ENCODE peak calls at places on chromosomes 11 and 22, in nine cellular contexts. One of them, this sample, is unnamed.

GRCh38 chr22:37425800-37426531 is 1.3 kb downstream of the ELFN2 start:
- DNase-seq in testis: no peak
- DNase-seq in heart left ventricle: no peak
- DNase-seq in IMR-90: peak
- DNase-seq in prostate gland: no peak
- DNase-seq in breast epithelium: no peak
- DNase-seq in sigmoid colon: no peak
- DNase-seq in endothelial cell of umbilical vein: peak
- DNase-seq in suprapubic skin: no peak
- DNase-seq in this sample: no peak

GRCh38 chr11:109644158-109644557 is 222.2 kb downstream of the C11orf87 start:
- DNase-seq in testis: no peak
- DNase-seq in heart left ventricle: peak
- DNase-seq in IMR-90: no peak
- DNase-seq in prostate gland: no peak
- DNase-seq in breast epithelium: no peak
- DNase-seq in sigmoid colon: no peak
- DNase-seq in endothelial cell of umbilical vein: no peak
- DNase-seq in suprapubic skin: no peak
- DNase-seq in this sample: no peak

GRCh38 chr11:15104166-15104565 is 10.6 kb upstream of the INSC start:
- DNase-seq in testis: no peak
- DNase-seq in heart left ventricle: no peak
- DNase-seq in IMR-90: peak
- DNase-seq in prostate gland: no peak
- DNase-seq in breast epithelium: no peak
- DNase-seq in sigmoid colon: no peak
- DNase-seq in endothelial cell of umbilical vein: no peak
- DNase-seq in suprapubic skin: no peak
- DNase-seq in this sample: no peak

GRCh38 chr11:95360382-95360781 is 129.4 kb upstream of the SESN3 start:
- DNase-seq in testis: no peak
- DNase-seq in heart left ventricle: no peak
- DNase-seq in IMR-90: no peak
- DNase-seq in prostate gland: no peak
- DNase-seq in breast epithelium: no peak
- DNase-seq in sigmoid colon: no peak
- DNase-seq in endothelial cell of umbilical vein: no peak
- DNase-seq in suprapubic skin: no peak
- DNase-seq in this sample: no peak

GRCh38 chr11:61297741-61298140 is 2.6 kb upstream of the VWCE start:
- DNase-seq in testis: peak
- DNase-seq in heart left ventricle: peak
- DNase-seq in IMR-90: peak
- DNase-seq in prostate gland: peak
- DNase-seq in breast epithelium: no peak
- DNase-seq in sigmoid colon: peak
- DNase-seq in endothelial cell of umbilical vein: peak
- DNase-seq in suprapubic skin: no peak
- DNase-seq in this sample: no peak

GRCh38 chr11:86497310-86497709 is 122.6 kb downstream of the CCDC81 start:
- DNase-seq in testis: no peak
- DNase-seq in heart left ventricle: no peak
- DNase-seq in IMR-90: peak
- DNase-seq in prostate gland: no peak
- DNase-seq in breast epithelium: no peak
- DNase-seq in sigmoid colon: no peak
- DNase-seq in endothelial cell of umbilical vein: no peak
- DNase-seq in suprapubic skin: no peak
- DNase-seq in this sample: no peak

GRCh38 chr22:48173061-48173849 is 1410.8 kb downstream of the TBC1D22A start:
- DNase-seq in testis: no peak
- DNase-seq in heart left ventricle: no peak
- DNase-seq in IMR-90: no peak
- DNase-seq in prostate gland: peak
- DNase-seq in breast epithelium: no peak
- DNase-seq in sigmoid colon: no peak
- DNase-seq in endothelial cell of umbilical vein: no peak
- DNase-seq in suprapubic skin: peak
- DNase-seq in this sample: no peak

GRCh38 chr11:96051820-96052219 is 127.9 kb upstream of the MTMR2 start:
- DNase-seq in testis: no peak
- DNase-seq in heart left ventricle: no peak
- DNase-seq in IMR-90: no peak
- DNase-seq in prostate gland: no peak
- DNase-seq in breast epithelium: no peak
- DNase-seq in sigmoid colon: no peak
- DNase-seq in endothelial cell of umbilical vein: no peak
- DNase-seq in suprapubic skin: no peak
- DNase-seq in this sample: no peak

GRCh38 chr22:24952837-24953293 is 349 bp downstream of the KIAA1671 start:
- DNase-seq in testis: peak
- DNase-seq in heart left ventricle: peak
- DNase-seq in IMR-90: peak
- DNase-seq in prostate gland: peak
- DNase-seq in breast epithelium: peak
- DNase-seq in sigmoid colon: peak
- DNase-seq in endothelial cell of umbilical vein: peak
- DNase-seq in suprapubic skin: no peak
- DNase-seq in this sample: peak

GRCh38 chr11:18420067-18420466 is 7.9 kb downstream of the LDHC start:
- DNase-seq in testis: no peak
- DNase-seq in heart left ventricle: no peak
- DNase-seq in IMR-90: no peak
- DNase-seq in prostate gland: no peak
- DNase-seq in breast epithelium: no peak
- DNase-seq in sigmoid colon: no peak
- DNase-seq in endothelial cell of umbilical vein: peak
- DNase-seq in suprapubic skin: no peak
- DNase-seq in this sample: no peak

GRCh38 chr11:8233691-8234424 is 29.8 kb downstream of the LMO1 start:
- DNase-seq in testis: no peak
- DNase-seq in heart left ventricle: peak
- DNase-seq in IMR-90: peak
- DNase-seq in prostate gland: no peak
- DNase-seq in breast epithelium: no peak
- DNase-seq in sigmoid colon: no peak
- DNase-seq in endothelial cell of umbilical vein: no peak
- DNase-seq in suprapubic skin: no peak
- DNase-seq in this sample: peak

GRCh38 chr11:113982306-113982705 is 7.4 kb downstream of the HTR3A start:
- DNase-seq in testis: no peak
- DNase-seq in heart left ventricle: no peak
- DNase-seq in IMR-90: no peak
- DNase-seq in prostate gland: no peak
- DNase-seq in breast epithelium: no peak
- DNase-seq in sigmoid colon: no peak
- DNase-seq in endothelial cell of umbilical vein: no peak
- DNase-seq in suprapubic skin: no peak
- DNase-seq in this sample: peak

GRCh38 chr11:116278076-116278475 is 494.7 kb downstream of the BUD13 start:
- DNase-seq in testis: no peak
- DNase-seq in heart left ventricle: no peak
- DNase-seq in IMR-90: no peak
- DNase-seq in prostate gland: no peak
- DNase-seq in breast epithelium: no peak
- DNase-seq in sigmoid colon: no peak
- DNase-seq in endothelial cell of umbilical vein: no peak
- DNase-seq in suprapubic skin: no peak
- DNase-seq in this sample: no peak

GRCh38 chr11:116276051-116277044 is 496.4 kb downstream of the BUD13 start:
- DNase-seq in testis: peak
- DNase-seq in heart left ventricle: peak
- DNase-seq in IMR-90: peak
- DNase-seq in prostate gland: peak
- DNase-seq in breast epithelium: peak
- DNase-seq in sigmoid colon: peak
- DNase-seq in endothelial cell of umbilical vein: peak
- DNase-seq in suprapubic skin: peak
- DNase-seq in this sample: peak

GRCh38 chr11:116267146-116267545 is 505.6 kb downstream of the BUD13 start:
- DNase-seq in testis: no peak
- DNase-seq in heart left ventricle: no peak
- DNase-seq in IMR-90: no peak
- DNase-seq in prostate gland: no peak
- DNase-seq in breast epithelium: no peak
- DNase-seq in sigmoid colon: no peak
- DNase-seq in endothelial cell of umbilical vein: no peak
- DNase-seq in suprapubic skin: no peak
- DNase-seq in this sample: no peak

GRCh38 chr11:116275634-116276033 is 497.2 kb downstream of the BUD13 start:
- DNase-seq in testis: no peak
- DNase-seq in heart left ventricle: no peak
- DNase-seq in IMR-90: no peak
- DNase-seq in prostate gland: no peak
- DNase-seq in breast epithelium: no peak
- DNase-seq in sigmoid colon: no peak
- DNase-seq in endothelial cell of umbilical vein: no peak
- DNase-seq in suprapubic skin: no peak
- DNase-seq in this sample: no peak

GRCh38 chr11:116272181-116272789 is 500.5 kb downstream of the BUD13 start:
- DNase-seq in testis: no peak
- DNase-seq in heart left ventricle: no peak
- DNase-seq in IMR-90: no peak
- DNase-seq in prostate gland: no peak
- DNase-seq in breast epithelium: no peak
- DNase-seq in sigmoid colon: no peak
- DNase-seq in endothelial cell of umbilical vein: no peak
- DNase-seq in suprapubic skin: no peak
- DNase-seq in this sample: no peak
- TF ChIP-seq CTCF in testis: no peak
- TF ChIP-seq CTCF in heart left ventricle: no peak
- TF ChIP-seq CTCF in IMR-90: no peak
- TF ChIP-seq CTCF in prostate gland: no peak
- TF ChIP-seq CTCF in breast epithelium: no peak
- TF ChIP-seq CTCF in sigmoid colon: no peak
- TF ChIP-seq CTCF in endothelial cell of umbilical vein: no peak
- TF ChIP-seq CTCF in suprapubic skin: no peak
- TF ChIP-seq CTCF in this sample: no peak

DNA sequence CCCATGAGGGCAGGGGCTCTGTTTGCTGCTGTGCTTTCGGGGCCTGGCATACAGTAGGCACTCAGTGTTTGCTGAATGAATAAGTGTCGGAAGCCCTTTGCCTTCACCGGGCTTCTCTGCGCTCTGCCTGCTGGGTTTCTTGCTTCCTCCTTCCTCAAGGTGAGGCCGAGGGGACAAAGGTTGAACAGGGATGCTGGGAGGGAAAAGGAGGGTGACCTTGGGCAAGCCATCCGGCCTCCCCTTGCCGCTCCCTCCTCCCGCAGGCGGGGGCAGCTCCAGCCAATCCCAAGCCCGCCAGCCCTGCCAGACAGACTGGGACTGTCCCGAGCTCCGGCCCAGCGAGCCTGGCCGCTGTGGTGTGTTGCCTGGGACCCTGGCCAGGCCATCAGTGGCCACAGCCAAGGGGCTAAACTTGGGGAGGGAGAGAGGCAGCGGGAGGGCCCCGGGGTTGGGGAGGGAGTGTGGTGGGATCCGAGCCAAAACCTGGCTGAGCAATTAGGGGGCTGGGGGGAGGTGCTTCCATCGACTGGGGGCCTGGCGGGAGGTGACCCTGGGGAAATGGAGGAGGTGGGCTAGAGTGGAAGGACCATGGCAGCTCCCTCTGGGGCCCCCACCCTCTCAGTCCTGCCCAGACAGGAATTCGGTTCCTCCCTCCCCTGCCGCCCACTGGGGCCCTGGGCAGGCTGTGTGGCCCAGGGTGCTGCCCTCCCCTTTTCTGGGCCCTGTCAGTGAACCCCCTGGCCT is 3.3 kb upstream of the RCOR2 start:
- DNase-seq in testis: peak
- DNase-seq in heart left ventricle: peak
- DNase-seq in IMR-90: no peak
- DNase-seq in prostate gland: no peak
- DNase-seq in breast epithelium: no peak
- DNase-seq in sigmoid colon: peak
- DNase-seq in endothelial cell of umbilical vein: no peak
- DNase-seq in suprapubic skin: no peak
- DNase-seq in this sample: peak
- TF ChIP-seq POLR2A in testis: no peak
- TF ChIP-seq POLR2A in heart left ventricle: peak
- TF ChIP-seq POLR2A in IMR-90: no peak
- TF ChIP-seq POLR2A in prostate gland: no peak
- TF ChIP-seq POLR2A in breast epithelium: no peak
- TF ChIP-seq POLR2A in sigmoid colon: no peak
- TF ChIP-seq POLR2A in endothelial cell of umbilical vein: no peak
- TF ChIP-seq POLR2A in suprapubic skin: no peak
- TF ChIP-seq POLR2A in this sample: no peak

GRCh38 chr11:106076421-106076922 is 675 bp downstream of the KBTBD3 start:
- DNase-seq in testis: peak
- DNase-seq in heart left ventricle: no peak
- DNase-seq in IMR-90: no peak
- DNase-seq in prostate gland: peak
- DNase-seq in breast epithelium: no peak
- DNase-seq in sigmoid colon: peak
- DNase-seq in endothelial cell of umbilical vein: no peak
- DNase-seq in suprapubic skin: no peak
- DNase-seq in this sample: peak

GRCh38 chr11:106072804-106073203 is 4.3 kb downstream of the KBTBD3 start:
- DNase-seq in testis: no peak
- DNase-seq in heart left ventricle: no peak
- DNase-seq in IMR-90: no peak
- DNase-seq in prostate gland: no peak
- DNase-seq in breast epithelium: no peak
- DNase-seq in sigmoid colon: no peak
- DNase-seq in endothelial cell of umbilical vein: no peak
- DNase-seq in suprapubic skin: no peak
- DNase-seq in this sample: no peak

GRCh38 chr11:106076923-106077608 is at the start of gene KBTBD3:
- DNase-seq in testis: peak
- DNase-seq in heart left ventricle: peak
- DNase-seq in IMR-90: peak
- DNase-seq in prostate gland: peak
- DNase-seq in breast epithelium: peak
- DNase-seq in sigmoid colon: peak
- DNase-seq in endothelial cell of umbilical vein: peak
- DNase-seq in suprapubic skin: peak
- DNase-seq in this sample: peak

GRCh38 chr11:106082096-106082495 is 4.6 kb downstream of the AASDHPPT start:
- DNase-seq in testis: no peak
- DNase-seq in heart left ventricle: no peak
- DNase-seq in IMR-90: no peak
- DNase-seq in prostate gland: no peak
- DNase-seq in breast epithelium: no peak
- DNase-seq in sigmoid colon: no peak
- DNase-seq in endothelial cell of umbilical vein: no peak
- DNase-seq in suprapubic skin: no peak
- DNase-seq in this sample: no peak

GRCh38 chr11:106077609-106078517 is at the start of gene AASDHPPT:
- DNase-seq in testis: peak
- DNase-seq in heart left ventricle: peak
- DNase-seq in IMR-90: peak
- DNase-seq in prostate gland: peak
- DNase-seq in breast epithelium: no peak
- DNase-seq in sigmoid colon: no peak
- DNase-seq in endothelial cell of umbilical vein: peak
- DNase-seq in suprapubic skin: no peak
- DNase-seq in this sample: peak
- TF ChIP-seq CTCF in testis: no peak
- TF ChIP-seq CTCF in heart left ventricle: no peak
- TF ChIP-seq CTCF in IMR-90: no peak
- TF ChIP-seq CTCF in prostate gland: no peak
- TF ChIP-seq CTCF in breast epithelium: no peak
- TF ChIP-seq CTCF in sigmoid colon: no peak
- TF ChIP-seq CTCF in endothelial cell of umbilical vein: no peak
- TF ChIP-seq CTCF in suprapubic skin: no peak
- TF ChIP-seq CTCF in this sample: peak

GRCh38 chr22:36182056-36182455 is 19.6 kb downstream of the APOL4 start:
- DNase-seq in testis: no peak
- DNase-seq in heart left ventricle: no peak
- DNase-seq in IMR-90: no peak
- DNase-seq in prostate gland: no peak
- DNase-seq in breast epithelium: no peak
- DNase-seq in sigmoid colon: no peak
- DNase-seq in endothelial cell of umbilical vein: peak
- DNase-seq in suprapubic skin: no peak
- DNase-seq in this sample: no peak
- TF ChIP-seq POLR2A in testis: no peak
- TF ChIP-seq POLR2A in heart left ventricle: no peak
- TF ChIP-seq POLR2A in IMR-90: no peak
- TF ChIP-seq POLR2A in prostate gland: no peak
- TF ChIP-seq POLR2A in breast epithelium: no peak
- TF ChIP-seq POLR2A in sigmoid colon: no peak
- TF ChIP-seq POLR2A in endothelial cell of umbilical vein: no peak
- TF ChIP-seq POLR2A in suprapubic skin: no peak
- TF ChIP-seq POLR2A in this sample: no peak